ENCODE peak calls at places on chromosomes 16 and 17, in four cellular contexts. B is HCT116, A is K562, Y is GM12878. U is an unnamed sample.

GRCh38 chr16:71542377-71542776 is 16.2 kb downstream of the CHST4 start:
- DNase-seq in B (peak; percentile 60), A (peak; percentile 44), Y (no peak), U (peak; percentile 25)

GRCh38 chr16:84913315-84913714 is 93.5 kb downstream of the CRISPLD2 start:
- DNase-seq in B (no peak), A (peak; percentile 55), Y (no peak), U (no peak)

GRCh38 chr17:19646788-19647696 is 1.5 kb upstream of the ALDH3A2 start:
- DNase-seq in B (peak; percentile 52), A (no peak), Y (no peak), U (no peak)

GRCh38 chr16:49641250-49641649 is 214.7 kb downstream of the ZNF423 start:
- DNase-seq in B (no peak), A (no peak), Y (peak; percentile 5), U (no peak)

GRCh38 chr16:72922714-72923113 is 125.2 kb downstream of the ZFHX3 start:
- DNase-seq in B (no peak), A (no peak), Y (no peak), U (no peak)

GRCh38 chr17:245020-245419 is 63.6 kb upstream of the DOC2B start:
- DNase-seq in B (no peak), A (no peak), Y (no peak), U (no peak)

GRCh38 chr16:3578121-3578520 is 918 bp upstream of the NLRC3 start:
- DNase-seq in B (no peak), A (no peak), Y (peak; percentile 23), U (no peak)

GRCh38 chr17:57715981-57716380 is 29.1 kb downstream of the CCDC182 start:
- DNase-seq in B (no peak), A (no peak), Y (no peak), U (no peak)

GRCh38 chr16:88279998-88280397 is 102.8 kb upstream of the ZNF469 start:
- DNase-seq in B (no peak), A (no peak), Y (no peak), U (no peak)

GRCh38 chr16:29821663-29822115 is 1.4 kb downstream of the MVP start:
- DNase-seq in B (peak; percentile 70), A (no peak), Y (no peak), U (no peak)

GRCh38 chr16:89823087-89823823 is 5.0 kb upstream of the SPIRE2 start:
- DNase-seq in B (no peak), A (no peak), Y (no peak), U (no peak)

GRCh38 chr17:73643012-73643845 is 1.0 kb downstream of the SDK2 start:
- DNase-seq in B (no peak), A (no peak), Y (no peak), U (no peak)

GRCh38 chr16:27651299-27651698 is 101.4 kb downstream of the KATNIP start:
- DNase-seq in B (no peak), A (no peak), Y (no peak), U (no peak)

GRCh38 chr17:10292057-10292931 is 80.5 kb downstream of the MYH13 start:
- DNase-seq in B (peak; percentile 75), A (no peak), Y (peak; percentile 20), U (no peak)

GRCh38 chr16:49567940-49568339 is 194.3 kb downstream of the C16orf78 start:
- DNase-seq in B (no peak), A (peak; percentile 56), Y (no peak), U (no peak)

GRCh38 chr17:37089998-37090397 is 141.2 kb downstream of the AATF start:
- DNase-seq in B (no peak), A (no peak), Y (peak; percentile 23), U (no peak)

GRCh38 chr16:73092236-73092781 is 44.4 kb upstream of the ZFHX3 start:
- DNase-seq in B (no peak), A (no peak), Y (no peak), U (no peak)

GRCh38 chr17:68591583-68591982 is 9.6 kb downstream of the FAM20A start:
- DNase-seq in B (no peak), A (peak; percentile 82), Y (no peak), U (no peak)

GRCh38 chr16:87602821-87603683 is 744 bp downstream of the JPH3 start:
- DNase-seq in B (no peak), A (no peak), Y (no peak), U (no peak)

GRCh38 chr17:9725575-9725974 is 65.8 kb downstream of the DHRS7C start:
- DNase-seq in B (no peak), A (no peak), Y (no peak), U (no peak)

GRCh38 chr17:46202482-46202881 is 9.3 kb upstream of the KANSL1 start:
- DNase-seq in B (no peak), A (no peak), Y (no peak), U (no peak)

GRCh38 chr17:56754523-56755208 is 79.1 kb downstream of the C17orf67 start:
- DNase-seq in B (no peak), A (no peak), Y (no peak), U (no peak)

GRCh38 chr17:81395600-81396277 is 482 bp downstream of the BAHCC1 start:
- DNase-seq in B (no peak), A (no peak), Y (no peak), U (no peak)

GRCh38 chr16:70740919-70741778 is 55.3 kb upstream of the MTSS2 start:
- DNase-seq in B (no peak), A (no peak), Y (no peak), U (no peak)

GRCh38 chr17:34902761-34903325 is 58.4 kb downstream of the CCT6B start:
- DNase-seq in B (no peak), A (no peak), Y (no peak), U (no peak)

GRCh38 chr16:31507929-31508705 is at the start of gene RUSF1:
- DNase-seq in B (peak; percentile 75), A (peak; percentile 86), Y (peak; percentile 33), U (no peak)

GRCh38 chr16:78434401-78434800 is 334.9 kb downstream of the WWOX start:
- DNase-seq in B (no peak), A (no peak), Y (no peak), U (no peak)

GRCh38 chr17:46822388-46822921 is 4.0 kb upstream of the WNT3 start:
- DNase-seq in B (peak; percentile 12), A (peak; percentile 72), Y (no peak), U (no peak)

GRCh38 chr17:2814049-2814448 is 17.8 kb downstream of the RAP1GAP2 start:
- DNase-seq in B (no peak), A (no peak), Y (no peak), U (no peak)

GRCh38 chr16:49987381-49987780 is 37.6 kb upstream of the CNEP1R1 start:
- DNase-seq in B (no peak), A (no peak), Y (no peak), U (no peak)

GRCh38 chr17:50722746-50723145 is 3.3 kb downstream of the LUC7L3 start:
- DNase-seq in B (no peak), A (no peak), Y (no peak), U (no peak)

GRCh38 chr16:88705076-88705684 is 1.0 kb downstream of the RNF166 start:
- DNase-seq in B (no peak), A (no peak), Y (no peak), U (no peak)

GRCh38 chr16:11402745-11403533 is 57.7 kb downstream of the RMI2 start:
- DNase-seq in B (no peak), A (no peak), Y (no peak), U (no peak)

GRCh38 chr17:511833-512251 is 159.2 kb upstream of the RPH3AL start:
- DNase-seq in B (no peak), A (no peak), Y (no peak), U (no peak)

GRCh38 chr16:14300631-14301149 is 229.6 kb downstream of the MRTFB start:
- DNase-seq in B (peak; percentile 71), A (peak; percentile 53), Y (no peak), U (peak; percentile 82)

GRCh38 chr16:69494993-69495392 is 70.6 kb downstream of the CYB5B start:
- DNase-seq in B (peak; percentile 44), A (peak; percentile 55), Y (no peak), U (no peak)
- TF ChIP-seq SIN3A in B (no peak), A (no peak), Y (no peak), U (no peak)

DNA sequence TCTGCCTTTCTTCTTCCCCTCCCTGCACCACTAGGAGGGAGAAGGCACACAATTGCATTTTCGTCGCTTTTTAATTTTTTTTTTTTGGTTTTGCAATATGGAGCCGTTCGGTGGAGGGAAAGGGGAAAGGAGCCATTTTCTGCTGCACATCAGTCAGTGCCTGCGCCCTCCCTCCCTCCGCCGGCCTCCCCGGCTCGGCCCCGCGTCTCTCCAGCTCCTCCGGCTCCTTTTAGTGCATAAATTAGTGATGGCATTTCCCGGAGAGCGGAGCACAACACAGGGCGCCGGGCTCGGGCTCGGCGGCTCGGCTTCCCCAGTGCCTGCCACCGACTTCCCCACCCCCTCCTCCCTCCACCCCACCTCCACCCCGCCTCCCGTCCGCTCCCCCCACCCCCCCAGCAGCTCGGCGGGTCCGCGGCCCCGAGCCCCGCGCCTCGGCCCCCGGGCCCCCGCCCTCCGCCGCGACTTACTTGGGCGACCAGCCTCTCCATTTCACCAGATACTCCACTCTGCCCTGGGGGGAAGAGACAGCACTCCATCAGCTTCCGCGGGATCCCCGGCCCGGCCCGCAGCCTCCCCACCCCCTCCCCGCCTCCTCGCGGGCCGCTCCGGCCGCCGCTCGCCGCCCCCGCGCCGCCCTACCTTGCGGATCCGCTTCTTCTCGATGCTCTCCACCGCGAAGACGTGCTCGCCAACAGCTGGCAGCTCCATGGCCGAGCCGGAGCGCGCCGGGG is 532 bp downstream of the CBX4 start:
- DNase-seq in B (no peak), A (peak; percentile 69), Y (no peak), U (no peak)
- TF ChIP-seq SIN3A in B (no peak), A (peak; percentile 31), Y (peak; percentile 33), U (no peak)

DNA sequence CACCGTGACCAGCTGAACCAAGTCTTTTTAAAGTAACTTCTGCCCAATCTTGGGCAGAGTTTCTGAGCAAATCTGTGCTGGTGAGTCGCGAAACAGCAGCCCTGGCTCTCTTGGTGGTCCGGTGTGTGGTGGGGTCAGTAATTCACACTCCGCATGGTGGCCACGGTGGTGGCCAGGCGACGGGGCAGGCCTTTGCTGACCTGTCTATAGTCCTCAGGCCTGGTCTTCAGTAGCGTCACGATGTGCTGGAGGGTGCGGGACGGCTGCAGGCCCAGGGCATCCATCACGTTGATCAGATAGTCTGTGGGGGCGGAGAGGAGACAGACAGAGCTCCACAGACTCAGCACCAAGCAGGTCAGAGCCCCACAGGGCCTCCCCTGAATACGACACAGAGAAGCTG is 64.2 kb downstream of the COG7 start:
- DNase-seq in B (no peak), A (no peak), Y (no peak), U (no peak)
- TF ChIP-seq SIN3A in B (no peak), A (no peak), Y (no peak), U (no peak)

DNA sequence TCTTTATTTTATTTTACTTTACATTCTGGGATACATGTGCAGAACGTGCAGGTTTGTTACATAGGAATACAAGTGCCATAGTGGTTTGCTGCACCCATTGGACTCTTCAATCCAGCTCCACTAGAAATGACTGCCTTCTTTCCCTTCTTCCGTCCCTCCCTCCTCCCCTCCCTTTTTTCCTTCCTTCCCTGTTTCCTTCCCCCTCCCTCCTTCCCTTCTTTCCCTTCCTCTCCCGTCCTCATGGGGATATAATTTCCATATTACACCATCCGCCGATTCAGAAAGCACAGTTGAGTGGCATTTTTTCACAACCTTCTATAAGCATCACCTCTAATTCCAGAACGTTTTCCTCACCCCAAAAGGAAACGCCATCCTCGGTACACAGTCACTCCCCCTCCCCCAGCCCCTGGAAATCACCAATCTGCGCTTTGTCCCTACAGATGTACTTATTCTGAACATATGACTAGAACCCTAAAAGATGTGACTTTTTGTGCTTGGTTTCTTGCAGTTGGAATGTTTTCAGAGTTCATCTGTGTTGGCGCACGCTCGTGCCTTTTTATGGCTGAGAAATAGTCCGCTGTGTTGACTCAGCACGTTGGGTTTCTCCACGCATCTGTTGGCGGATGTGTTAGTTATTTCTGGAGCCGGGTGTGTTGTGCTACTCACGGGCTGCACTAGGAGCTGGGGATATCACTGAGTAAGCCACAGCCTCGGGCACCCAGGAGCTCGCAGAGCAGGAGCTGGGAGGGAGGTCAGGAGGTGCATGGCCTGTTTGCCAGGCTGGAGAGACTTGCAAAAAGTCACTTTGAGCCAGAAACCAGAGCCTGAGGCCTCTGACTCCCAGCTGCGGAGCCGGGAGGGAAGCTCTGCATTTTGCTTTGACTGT is 336.4 kb downstream of the SEC14L1 start:
- DNase-seq in B (no peak), A (no peak), Y (no peak), U (no peak)
- TF ChIP-seq SIN3A in B (no peak), A (no peak), Y (no peak), U (no peak)

U was measured in Panc1.